ENCODE peak calls at places on chromosomes 12 and 14, in nine cellular contexts. Q is bronchial epithelial cell; Y is CD8-positive, alpha-beta T cell; E is right lobe of liver; H is tibial artery; I is left ventricle myocardium inferior; R is A549; B is HL-60; L is AG04450. X is an unnamed sample.

GRCh38 chr12:101536069-101536674 is 58.6 kb upstream of the MYBPC1 start:
- DNase-seq in L (no peak), Q (no peak), I (no peak), R (no peak), E (no peak), H (no peak), Y (no peak), B (no peak), X (no peak)

GRCh38 chr12:49231881-49232650 is 32.8 kb upstream of the TUBA1C start:
- DNase-seq in I (no peak), Y (no peak), L (no peak), E (no peak), R (no peak), Q (no peak), H (no peak), B (no peak), X (no peak)

GRCh38 chr14:76077340-76077739 is 74.4 kb upstream of the GPATCH2L start:
- DNase-seq in Y (no peak), H (no peak), E (no peak), I (no peak), L (no peak), Q (no peak), R (no peak), B (no peak), X (no peak)

GRCh38 chr12:117968826-117969659 is at the start of gene KSR2:
- DNase-seq in E (peak), Q (peak), B (no peak), Y (peak), I (no peak), L (no peak), R (peak), H (no peak), X (no peak)

GRCh38 chr12:118404876-118405521 is 28.6 kb downstream of the SUDS3 start:
- DNase-seq in H (peak), L (peak), R (peak), E (peak), Q (peak), I (peak), B (peak), Y (peak), X (no peak)

GRCh38 chr14:20516921-20517320 is 11.6 kb downstream of the RNASE10 start:
- DNase-seq in Q (peak), B (no peak), L (peak), E (no peak), R (no peak), I (no peak), H (no peak), Y (no peak), X (no peak)

GRCh38 chr14:75046899-75047298 is 4.4 kb downstream of the MLH3 start:
- DNase-seq in E (no peak), I (no peak), B (no peak), R (no peak), Q (no peak), L (no peak), Y (no peak), H (no peak), X (no peak)

GRCh38 chr12:105220150-105220928 is 15.6 kb downstream of the APPL2 start:
- DNase-seq in R (no peak), L (no peak), H (no peak), E (no peak), Q (no peak), Y (no peak), I (no peak), B (no peak), X (no peak)

GRCh38 chr14:51774209-51774608 is 86.2 kb upstream of the GNG2 start:
- DNase-seq in B (no peak), E (no peak), L (no peak), R (no peak), I (no peak), Y (no peak), H (no peak), Q (no peak), X (no peak)

GRCh38 chr12:100404769-100405407 is 48.0 kb downstream of the SLC17A8 start:
- DNase-seq in Q (peak), L (no peak), B (peak), R (no peak), H (no peak), Y (no peak), E (no peak), I (no peak), X (no peak)

GRCh38 chr14:61889914-61890351 is 127.7 kb downstream of the SNAPC1 start:
- DNase-seq in Q (no peak), L (no peak), B (no peak), I (no peak), Y (no peak), E (no peak), R (no peak), H (no peak), X (no peak)

GRCh38 chr14:103188691-103189480 is 65.6 kb downstream of the TNFAIP2 start:
- DNase-seq in R (no peak), L (no peak), Q (no peak), B (no peak), E (peak), H (no peak), I (peak), Y (peak), X (no peak)
- TF ChIP-seq CTCF in R (peak), L (peak), Q (peak), B (no peak), E (peak), H (peak), I (peak), Y (no peak), X (peak)

GRCh38 chr14:100025111-100025510 is 40.1 kb upstream of the EVL start:
- DNase-seq in H (no peak), I (no peak), Y (no peak), L (no peak), B (peak), E (peak), R (peak), Q (peak), X (no peak)
- TF ChIP-seq CTCF in H (no peak), I (peak), Y (no peak), L (peak), B (peak), E (peak), R (peak), Q (peak), X (no peak)

GRCh38 chr14:21933681-21934080 is 260.1 kb upstream of the OR4E1 start:
- DNase-seq in B (no peak), E (no peak), I (no peak), Q (peak), H (no peak), L (no peak), R (no peak), Y (no peak), X (no peak)
- TF ChIP-seq CTCF in B (no peak), E (peak), I (no peak), Q (peak), H (no peak), L (no peak), R (peak), Y (peak), X (no peak)

DNA sequence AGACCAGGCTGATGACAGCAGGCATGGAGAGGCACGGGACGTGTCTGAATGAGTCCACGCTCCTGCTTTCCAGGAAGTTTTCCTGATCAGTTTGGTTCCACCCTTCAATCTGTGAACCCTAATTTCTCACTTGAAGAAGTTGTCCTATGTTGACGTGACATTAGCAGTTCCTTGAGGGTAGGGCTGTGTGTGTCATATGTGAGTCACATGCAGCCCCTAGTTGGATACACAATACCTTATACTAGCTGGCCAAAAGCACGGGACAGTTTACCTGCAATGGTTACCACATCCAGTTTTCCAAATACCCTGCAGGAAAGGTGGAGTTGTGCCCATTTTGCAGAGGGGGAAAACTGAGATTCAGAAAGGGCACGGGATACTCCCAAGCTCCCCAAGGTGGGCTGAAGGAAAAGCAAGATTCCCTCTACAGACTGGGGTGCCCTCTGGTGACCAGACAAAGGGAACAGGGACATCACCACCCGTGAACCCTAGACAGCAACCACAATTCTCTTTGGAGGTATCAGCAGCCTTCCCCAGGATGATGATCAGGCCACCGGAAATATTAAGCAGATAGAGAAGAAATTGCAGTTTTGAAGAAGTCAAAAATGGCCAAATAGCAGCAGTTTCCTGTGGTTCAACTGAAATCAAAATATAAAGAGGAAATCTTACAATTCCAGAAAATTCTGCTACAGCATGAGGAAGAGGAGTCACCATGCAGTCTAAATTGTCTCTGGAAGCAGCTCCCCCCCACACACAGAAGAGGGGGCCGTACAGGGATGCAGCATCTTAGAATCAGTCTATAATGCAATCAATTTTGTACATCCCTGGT is 194.4 kb downstream of the PHETA1 start:
- DNase-seq in E (no peak), B (peak), R (peak), L (no peak), I (no peak), H (no peak), Q (peak), Y (no peak), X (no peak)
- TF ChIP-seq CTCF in E (peak), B (no peak), R (peak), L (no peak), I (peak), H (no peak), Q (peak), Y (no peak), X (peak)

DNA sequence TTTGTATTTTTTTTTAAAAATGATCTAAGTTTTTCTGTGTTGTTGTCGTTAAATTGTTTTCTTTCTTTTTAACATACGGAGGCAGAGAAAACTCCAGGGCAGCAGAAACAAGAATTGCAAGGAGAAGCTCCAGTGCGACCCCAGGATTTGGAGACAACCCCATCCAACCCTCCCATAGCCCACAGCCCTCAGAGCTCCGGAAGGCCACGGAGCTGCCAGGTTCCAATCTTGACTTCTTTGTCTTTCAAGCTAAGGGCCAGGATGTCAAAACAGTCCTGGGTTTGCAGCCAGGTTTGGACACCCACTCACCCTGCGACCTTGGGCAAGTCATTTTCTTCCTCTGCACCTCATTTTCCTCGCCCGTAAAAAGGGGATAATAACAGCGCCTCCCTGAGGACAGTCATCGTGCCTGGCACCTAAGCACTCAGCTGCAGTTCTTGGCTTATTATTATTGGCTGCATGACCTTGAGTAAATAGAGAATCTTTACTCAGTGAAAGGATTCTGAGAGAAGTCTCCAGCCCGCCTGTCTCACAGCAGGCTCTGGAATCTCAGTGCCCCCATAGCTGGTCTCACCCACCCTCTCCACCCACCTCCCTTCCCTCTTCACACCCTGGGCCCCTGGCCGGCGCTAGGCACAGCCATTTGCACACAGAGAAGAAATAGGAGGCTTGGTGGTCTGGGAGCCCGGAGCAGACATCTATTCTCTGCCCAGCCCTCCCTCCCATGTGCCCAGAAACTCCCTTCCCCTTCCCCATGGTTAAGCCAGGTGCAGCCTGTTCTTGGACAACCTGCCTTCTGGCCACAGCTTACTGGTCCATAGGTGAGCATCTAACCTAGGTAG is 79.4 kb upstream of the BCL11B start:
- DNase-seq in Y (no peak), E (no peak), Q (no peak), L (no peak), B (no peak), H (no peak), I (no peak), R (no peak), X (no peak)
- TF ChIP-seq CTCF in Y (no peak), E (no peak), Q (no peak), L (no peak), B (no peak), H (no peak), I (no peak), R (no peak), X (no peak)

DNA sequence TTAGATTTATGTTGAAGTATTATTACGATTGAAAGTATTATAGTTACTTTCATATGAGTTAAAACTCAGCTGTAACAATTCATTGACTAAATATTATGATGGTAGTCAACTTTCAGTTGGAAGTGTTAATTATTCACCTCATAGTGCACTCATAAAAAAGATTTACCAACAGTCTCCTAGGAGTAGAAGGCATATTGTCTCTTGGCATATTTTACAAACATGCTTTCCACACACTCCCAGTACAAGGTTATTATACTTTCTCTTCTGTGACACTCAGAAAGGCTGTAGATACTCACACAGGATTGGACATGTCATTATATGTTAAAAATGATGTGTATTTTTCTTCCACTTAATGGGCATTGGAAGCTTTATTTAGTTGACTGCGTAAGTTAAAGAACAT is 147.1 kb downstream of the NPAS3 start:
- DNase-seq in E (no peak), Y (no peak), Q (no peak), B (no peak), R (no peak), I (no peak), H (no peak), L (no peak), X (no peak)
- TF ChIP-seq CTCF in E (no peak), Y (no peak), Q (no peak), B (no peak), R (no peak), I (no peak), H (no peak), L (no peak), X (no peak)

GRCh38 chr12:1630081-1630826 is 1.2 kb downstream of the WNT5B start:
- DNase-seq in E (peak), L (no peak), Q (no peak), I (peak), R (peak), B (peak), H (peak), Y (no peak), X (no peak)
- TF ChIP-seq CTCF in E (peak), L (peak), Q (peak), I (peak), R (peak), B (no peak), H (no peak), Y (peak), X (peak)

GRCh38 chr12:27785882-27786570 is 6.0 kb upstream of the MANSC4 start:
- DNase-seq in H (no peak), E (no peak), Q (peak), L (peak), R (no peak), B (peak), Y (no peak), I (no peak), X (no peak)
- TF ChIP-seq CTCF in H (no peak), E (no peak), Q (no peak), L (no peak), R (no peak), B (no peak), Y (no peak), I (no peak), X (no peak)

GRCh38 chr14:26255213-26255612 is 342.6 kb downstream of the NOVA1 start:
- DNase-seq in E (no peak), B (no peak), R (no peak), Y (no peak), Q (peak), I (no peak), L (no peak), H (no peak), X (no peak)
- TF ChIP-seq CTCF in E (peak), B (no peak), R (peak), Y (no peak), Q (peak), I (peak), L (peak), H (no peak), X (no peak)

GRCh38 chr12:93526786-93527428 is 45.6 kb upstream of the SOCS2 start:
- DNase-seq in R (peak), B (no peak), Q (peak), Y (no peak), L (peak), H (no peak), E (no peak), I (no peak), X (no peak)

GRCh38 chr12:93519859-93520258 is 52.5 kb downstream of the MRPL42 start:
- DNase-seq in B (no peak), H (no peak), I (no peak), R (no peak), Q (no peak), E (no peak), Y (no peak), L (no peak), X (no peak)

GRCh38 chr12:93521225-93521854 is 51.1 kb upstream of the SOCS2 start:
- DNase-seq in L (no peak), H (no peak), R (no peak), B (no peak), Q (no peak), I (no peak), Y (no peak), E (no peak), X (no peak)

GRCh38 chr12:93520454-93520853 is 52.0 kb upstream of the SOCS2 start:
- DNase-seq in H (no peak), R (no peak), L (no peak), I (no peak), Q (no peak), B (no peak), Y (no peak), E (no peak), X (no peak)

GRCh38 chr12:93524386-93525133 is 47.9 kb upstream of the SOCS2 start:
- DNase-seq in Y (no peak), E (no peak), B (no peak), I (no peak), L (no peak), Q (peak), H (no peak), R (no peak), X (no peak)
- TF ChIP-seq CTCF in Y (no peak), E (no peak), B (no peak), I (no peak), L (no peak), Q (no peak), H (no peak), R (no peak), X (no peak)